ENCODE peak calls at places on chromosomes 7 and 10, in nine cellular contexts. R, Z, K, Q, W, H, C, B and M are unnamed samples. For H3K4me1, the result is how much of the 10 kb centered on the place peaks cover.

GRCh38 chr7:138821912-138822311 is 23.9 kb upstream of the ATP6V0A4 start:
- DNase-seq in R (no peak), Z (no peak), K (no peak), Q (no peak), W (no peak), H (no peak), C (no peak), B (no peak), M (no peak)

GRCh38 chr7:131845573-131846337 is 289.3 kb upstream of the PODXL start:
- DNase-seq in R (no peak), Z (no peak), K (no peak), Q (no peak), W (no peak), H (no peak), C (no peak), B (no peak), M (no peak)

GRCh38 chr7:141178486-141179135 is 104.7 kb downstream of the TMEM178B start:
- DNase-seq in R (no peak), Z (no peak), K (no peak), Q (no peak), W (no peak), H (no peak), C (no peak), B (no peak), M (peak)

GRCh38 chr7:46485481-46486065 is 564.5 kb upstream of the IGFBP3 start:
- DNase-seq in R (no peak), Z (no peak), K (no peak), Q (no peak), W (peak), H (no peak), C (peak), B (no peak), M (no peak)

GRCh38 chr10:88066876-88067275 is 203.5 kb downstream of the PTEN start:
- DNase-seq in R (peak), Z (no peak), K (no peak), Q (no peak), W (no peak), H (no peak), C (no peak), B (peak), M (no peak)

GRCh38 chr7:44905002-44905635 is 19.8 kb upstream of the PURB start:
- DNase-seq in R (no peak), Z (no peak), K (no peak), Q (no peak), W (no peak), H (no peak), C (no peak), B (no peak), M (no peak)

GRCh38 chr10:43931308-43931930 is 282.7 kb upstream of the ZNF32 start:
- DNase-seq in R (no peak), Z (no peak), K (peak), Q (no peak), W (no peak), H (no peak), C (no peak), B (no peak), M (no peak)

GRCh38 chr10:30062582-30062981 is 3.2 kb upstream of the JCAD start:
- DNase-seq in R (no peak), Z (no peak), K (no peak), Q (no peak), W (no peak), H (no peak), C (no peak), B (no peak), M (no peak)

GRCh38 chr7:71017602-71018001 is 114.3 kb upstream of the GALNT17 start:
- DNase-seq in R (no peak), Z (no peak), K (no peak), Q (no peak), W (no peak), H (no peak), C (no peak), B (no peak), M (no peak)

GRCh38 chr7:50359995-50360925 is 55.7 kb downstream of the IKZF1 start:
- DNase-seq in R (no peak), Z (no peak), K (no peak), Q (no peak), W (no peak), H (no peak), C (no peak), B (no peak), M (peak)

GRCh38 chr10:61937631-61938284 is 36.3 kb downstream of the ARID5B start:
- DNase-seq in R (no peak), Z (no peak), K (no peak), Q (no peak), W (no peak), H (peak), C (peak), B (no peak), M (no peak)

GRCh38 chr10:123986736-123987135 is 95.1 kb upstream of the CPXM2 start:
- DNase-seq in R (no peak), Z (no peak), K (no peak), Q (no peak), W (no peak), H (no peak), C (peak), B (no peak), M (no peak)

GRCh38 chr7:42222891-42223290 is 14.1 kb downstream of the GLI3 start:
- DNase-seq in R (no peak), Z (no peak), K (peak), Q (no peak), W (no peak), H (peak), C (no peak), B (no peak), M (no peak)
- H3K4me1 ChIP-seq in R (under half), Z (under half), K (under half), Q (under half), W (under half), H (half or more), C (under half), B (under half), M (under half)

DNA sequence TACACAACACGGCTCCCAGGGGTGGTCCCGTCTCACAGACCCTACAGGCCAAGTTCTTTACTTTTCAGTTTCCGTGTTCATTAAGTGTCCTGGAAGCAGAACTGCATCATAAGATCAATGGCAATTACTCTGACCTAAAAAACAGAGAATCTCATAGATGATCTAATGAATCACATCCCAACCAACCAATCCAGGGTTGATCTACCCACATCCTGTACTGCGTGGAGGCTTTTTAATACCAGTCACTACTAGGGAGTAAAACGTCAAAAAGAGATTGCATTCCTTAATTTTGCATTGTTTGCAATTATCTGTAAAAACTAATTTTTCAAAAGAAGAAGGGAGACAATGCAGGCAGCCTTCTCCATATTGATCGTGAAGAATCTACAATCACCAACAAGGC is 72.6 kb downstream of the PARD3 start:
- DNase-seq in R (no peak), Z (no peak), K (no peak), Q (no peak), W (no peak), H (no peak), C (no peak), B (no peak), M (no peak)
- H3K4me1 ChIP-seq in R (under half), Z (under half), K (under half), Q (under half), W (under half), H (under half), C (under half), B (half or more), M (under half)

GRCh38 chr7:153245809-153246208 is 486.3 kb downstream of the ACTR3B start:
- DNase-seq in R (no peak), Z (no peak), K (no peak), Q (no peak), W (no peak), H (no peak), C (no peak), B (no peak), M (no peak)

GRCh38 chr7:153247926-153248325 is 488.4 kb downstream of the ACTR3B start:
- DNase-seq in R (no peak), Z (no peak), K (no peak), Q (no peak), W (no peak), H (no peak), C (no peak), B (no peak), M (no peak)
- H3K4me1 ChIP-seq in R (under half), Z (under half), K (under half), Q (under half), W (under half), H (under half), C (under half), B (under half), M (under half)

GRCh38 chr7:74203956-74204615 is 5.7 kb upstream of the LAT2 start:
- DNase-seq in R (no peak), Z (no peak), K (no peak), Q (no peak), W (no peak), H (no peak), C (no peak), B (no peak), M (no peak)

GRCh38 chr7:74206589-74207120 is 3.2 kb upstream of the LAT2 start:
- DNase-seq in R (peak), Z (peak), K (peak), Q (peak), W (peak), H (peak), C (peak), B (peak), M (peak)

GRCh38 chr7:74212661-74213060 is 2.9 kb downstream of the LAT2 start:
- DNase-seq in R (no peak), Z (no peak), K (no peak), Q (no peak), W (no peak), H (no peak), C (no peak), B (no peak), M (no peak)

GRCh38 chr7:74203157-74203556 is 6.6 kb upstream of the LAT2 start:
- DNase-seq in R (no peak), Z (no peak), K (peak), Q (peak), W (peak), H (peak), C (no peak), B (peak), M (peak)

GRCh38 chr7:74207586-74207985 is 2.2 kb upstream of the LAT2 start:
- DNase-seq in R (no peak), Z (peak), K (no peak), Q (no peak), W (no peak), H (no peak), C (no peak), B (no peak), M (no peak)
- H3K4me1 ChIP-seq in R (half or more), Z (under half), K (under half), Q (under half), W (under half), H (under half), C (under half), B (under half), M (under half)

DNA sequence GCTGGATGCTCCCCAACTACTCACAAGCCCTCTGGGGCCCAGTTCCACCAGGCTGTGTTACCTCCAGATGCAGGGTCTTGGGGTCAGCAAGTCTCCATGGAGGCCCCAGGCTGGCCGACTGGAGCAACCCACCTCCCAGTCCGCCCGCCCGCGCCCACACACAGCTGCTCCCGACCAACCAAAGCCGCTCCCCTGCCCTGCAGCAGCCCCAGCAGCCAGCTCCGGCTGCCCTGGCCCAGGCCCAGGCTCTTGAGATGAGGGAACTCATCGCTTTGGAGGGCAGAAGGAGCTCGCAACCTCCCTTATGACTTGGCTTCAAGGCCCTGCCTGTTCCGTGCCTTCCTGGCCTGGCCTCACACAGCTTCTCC is 47.2 kb downstream of the LRRC20 start:
- DNase-seq in R (no peak), Z (no peak), K (no peak), Q (no peak), W (no peak), H (no peak), C (no peak), B (no peak), M (no peak)
- H3K4me1 ChIP-seq in R (under half), Z (under half), K (under half), Q (under half), W (under half), H (half or more), C (under half), B (under half), M (under half)

DNA sequence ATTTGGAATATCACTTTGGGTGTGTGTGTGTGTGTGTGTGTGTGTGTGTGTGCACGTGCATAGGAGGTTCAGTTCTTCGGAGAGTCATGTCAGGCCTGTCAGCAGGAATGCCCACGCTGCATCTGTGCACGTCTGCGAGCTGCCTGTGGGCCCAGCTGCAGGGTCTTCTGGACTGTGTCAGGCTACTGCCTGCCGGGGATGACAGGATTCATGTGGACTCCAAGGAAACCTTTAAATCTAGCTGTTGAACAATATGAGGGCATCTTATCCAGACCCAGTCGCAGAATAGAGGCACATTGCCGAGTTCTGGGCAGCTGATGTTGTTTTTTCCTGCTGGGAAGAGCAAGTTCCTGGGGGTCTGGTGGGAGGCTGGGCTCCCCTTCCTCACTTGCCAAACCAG is 19.0 kb downstream of the AQP1 start:
- DNase-seq in R (no peak), Z (no peak), K (no peak), Q (peak), W (no peak), H (no peak), C (no peak), B (peak), M (peak)
- H3K4me1 ChIP-seq in R (under half), Z (under half), K (under half), Q (under half), W (under half), H (under half), C (under half), B (under half), M (under half)

GRCh38 chr10:78751716-78752115 is 317.1 kb upstream of the ZMIZ1 start:
- DNase-seq in R (no peak), Z (peak), K (no peak), Q (no peak), W (no peak), H (no peak), C (no peak), B (no peak), M (no peak)
- H3K4me1 ChIP-seq in R (under half), Z (under half), K (under half), Q (under half), W (under half), H (under half), C (under half), B (under half), M (under half)

GRCh38 chr7:34596887-34597286 is 61.1 kb upstream of the NPSR1 start:
- DNase-seq in R (no peak), Z (no peak), K (no peak), Q (no peak), W (peak), H (peak), C (no peak), B (no peak), M (no peak)
- H3K4me1 ChIP-seq in R (under half), Z (under half), K (under half), Q (under half), W (under half), H (under half), C (under half), B (under half), M (under half)

GRCh38 chr7:86970986-86971385 is 88.5 kb downstream of the ELAPOR2 start:
- DNase-seq in R (no peak), Z (no peak), K (no peak), Q (no peak), W (no peak), H (no peak), C (no peak), B (no peak), M (no peak)

GRCh38 chr7:86969865-86970264 is 89.6 kb downstream of the ELAPOR2 start:
- DNase-seq in R (no peak), Z (no peak), K (no peak), Q (no peak), W (no peak), H (no peak), C (no peak), B (no peak), M (no peak)

GRCh38 chr7:86966920-86967319 is 92.5 kb downstream of the ELAPOR2 start:
- DNase-seq in R (no peak), Z (no peak), K (no peak), Q (no peak), W (no peak), H (no peak), C (no peak), B (no peak), M (no peak)

GRCh38 chr7:86970547-86970946 is 88.9 kb downstream of the ELAPOR2 start:
- DNase-seq in R (no peak), Z (no peak), K (no peak), Q (no peak), W (no peak), H (no peak), C (no peak), B (no peak), M (no peak)

DNA sequence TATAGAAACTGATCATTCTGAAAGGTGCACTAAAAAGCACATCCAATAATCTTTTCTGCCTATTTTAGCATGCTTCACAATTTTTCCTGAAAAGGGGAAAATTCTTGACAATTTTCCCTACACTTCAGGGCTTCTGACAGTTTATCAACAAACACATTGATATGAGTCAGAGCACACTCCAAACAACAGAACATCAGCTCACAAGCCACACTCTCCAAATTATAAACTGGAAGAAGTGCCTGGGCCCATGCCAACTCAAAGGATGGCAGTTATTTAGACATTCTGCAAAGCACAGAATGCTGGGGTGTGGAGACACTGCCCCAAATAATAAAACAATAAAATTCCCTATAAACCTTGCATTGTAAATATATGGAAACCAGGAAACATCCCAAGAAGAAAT is 90.8 kb downstream of the ELAPOR2 start:
- DNase-seq in R (no peak), Z (no peak), K (no peak), Q (no peak), W (no peak), H (no peak), C (no peak), B (no peak), M (no peak)
- H3K4me1 ChIP-seq in R (under half), Z (under half), K (under half), Q (under half), W (under half), H (under half), C (under half), B (under half), M (under half)

DNA sequence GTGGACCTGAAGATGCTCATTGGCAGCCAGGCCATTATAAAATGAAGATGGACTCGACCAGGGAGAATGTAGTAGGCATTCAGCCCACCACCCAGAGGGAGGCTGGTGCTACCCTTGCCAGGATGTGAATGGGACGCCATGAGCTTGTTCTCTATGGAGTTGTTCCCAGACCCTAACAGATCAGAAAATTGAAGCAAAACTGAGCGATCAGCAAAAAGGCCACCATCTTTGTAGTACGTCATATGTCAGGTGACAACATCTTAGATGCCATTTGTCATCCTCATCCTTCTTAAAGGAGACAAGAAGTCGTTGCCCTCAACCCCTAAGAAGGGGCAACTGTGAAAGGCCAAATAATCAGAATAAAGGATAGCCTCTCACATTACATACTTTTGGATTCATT is 61.7 kb downstream of the DOCK1 start:
- DNase-seq in R (no peak), Z (no peak), K (no peak), Q (no peak), W (no peak), H (no peak), C (no peak), B (no peak), M (no peak)
- H3K4me1 ChIP-seq in R (under half), Z (under half), K (under half), Q (under half), W (under half), H (under half), C (under half), B (under half), M (under half)